ENCODE peak calls at places on chromosomes 7 and 10, in four cellular contexts. One of them, this sample, is unnamed.

GRCh38 chr10:5355762-5356478 is 8.8 kb upstream of the UCN3 start:
- DNase-seq in epithelial cell of prostate: no peak
- DNase-seq in anterior cingulate cortex: no peak
- DNase-seq in left cardiac atrium: no peak
- DNase-seq in this sample: no peak

GRCh38 chr10:16280595-16280994 is 156.2 kb upstream of the PTER start:
- DNase-seq in epithelial cell of prostate: no peak
- DNase-seq in anterior cingulate cortex: peak; percentile 57
- DNase-seq in left cardiac atrium: no peak
- DNase-seq in this sample: no peak

GRCh38 chr10:104049497-104050250 is 36.0 kb downstream of the COL17A1 start:
- DNase-seq in epithelial cell of prostate: peak; percentile 10
- DNase-seq in anterior cingulate cortex: no peak
- DNase-seq in left cardiac atrium: peak; percentile 38
- DNase-seq in this sample: peak; percentile 95

GRCh38 chr7:151150388-151150787 is 17.1 kb downstream of the GBX1 start:
- DNase-seq in epithelial cell of prostate: no peak
- DNase-seq in anterior cingulate cortex: no peak
- DNase-seq in left cardiac atrium: no peak
- DNase-seq in this sample: no peak

GRCh38 chr7:27168265-27168947 is 3.1 kb upstream of the HOXA9 start:
- DNase-seq in epithelial cell of prostate: no peak
- DNase-seq in anterior cingulate cortex: no peak
- DNase-seq in left cardiac atrium: peak; percentile 10
- DNase-seq in this sample: peak; percentile 60

GRCh38 chr10:86658261-86658741 is 4.0 kb downstream of the OPN4 start:
- DNase-seq in epithelial cell of prostate: no peak
- DNase-seq in anterior cingulate cortex: no peak
- DNase-seq in left cardiac atrium: no peak
- DNase-seq in this sample: no peak

GRCh38 chr7:157006205-157006747 is 4.2 kb downstream of the MNX1 start:
- DNase-seq in epithelial cell of prostate: no peak
- DNase-seq in anterior cingulate cortex: no peak
- DNase-seq in left cardiac atrium: no peak
- DNase-seq in this sample: no peak

GRCh38 chr10:105288613-105289012 is 647.5 kb downstream of the SORCS3 start:
- DNase-seq in epithelial cell of prostate: no peak
- DNase-seq in anterior cingulate cortex: no peak
- DNase-seq in left cardiac atrium: no peak
- DNase-seq in this sample: no peak

GRCh38 chr7:134197342-134197741 is 70.2 kb downstream of the LRGUK start:
- DNase-seq in epithelial cell of prostate: no peak
- DNase-seq in anterior cingulate cortex: no peak
- DNase-seq in left cardiac atrium: no peak
- DNase-seq in this sample: peak; percentile 33

GRCh38 chr7:21580073-21580521 is 37.3 kb downstream of the DNAH11 start:
- DNase-seq in epithelial cell of prostate: peak; percentile 72
- DNase-seq in anterior cingulate cortex: no peak
- DNase-seq in left cardiac atrium: no peak
- DNase-seq in this sample: peak; percentile 87

GRCh38 chr10:125162181-125162906 is 2.0 kb upstream of the CTBP2 start:
- DNase-seq in epithelial cell of prostate: no peak
- DNase-seq in anterior cingulate cortex: no peak
- DNase-seq in left cardiac atrium: no peak
- DNase-seq in this sample: no peak

GRCh38 chr7:105304040-105304895 is 84.5 kb downstream of the SRPK2 start:
- DNase-seq in epithelial cell of prostate: peak; percentile 26
- DNase-seq in anterior cingulate cortex: no peak
- DNase-seq in left cardiac atrium: no peak
- DNase-seq in this sample: peak; percentile 84

This sample was measured in M059J.